ENCODE peak calls at places on chromosomes 3 and 15, in six cellular contexts. X is A549; V is CD8-positive, alpha-beta T cell; E is upper lobe of right lung; R is kidney; C is ascending aorta. I is an unnamed sample. For H3K4me1, the result is how much of the 10 kb centered on the place peaks cover.

GRCh38 chr15:45391746-45392711 is 13.7 kb upstream of the GATM start:
- DNase-seq in C (no peak), R (no peak), X (no peak), V (no peak), E (no peak), I (no peak)

GRCh38 chr3:55698826-55699225 is 211.7 kb upstream of the WNT5A start:
- DNase-seq in E (no peak), C (no peak), V (no peak), X (no peak), R (no peak), I (no peak)

GRCh38 chr3:48656061-48656840 is 6.4 kb downstream of the CELSR3 start:
- DNase-seq in R (peak), C (peak), V (peak), X (peak), E (peak), I (peak)

GRCh38 chr15:77837649-77838025 is 204.9 kb upstream of the LINGO1 start:
- DNase-seq in V (no peak), R (peak), E (peak), C (no peak), X (no peak), I (peak)

GRCh38 chr15:76844096-76844495 is 61.0 kb downstream of the SCAPER start:
- DNase-seq in C (no peak), V (no peak), X (no peak), R (no peak), E (no peak), I (no peak)

GRCh38 chr3:21094686-21095085 is 656.3 kb downstream of the ZNF385D start:
- DNase-seq in C (no peak), X (no peak), E (no peak), R (no peak), V (no peak), I (no peak)

GRCh38 chr15:70582143-70582945 is 181.0 kb downstream of the UACA start:
- DNase-seq in X (no peak), C (peak), V (no peak), R (no peak), E (no peak), I (no peak)

GRCh38 chr3:114319453-114319852 is 25.6 kb downstream of the TIGIT start:
- DNase-seq in X (peak), R (no peak), E (no peak), V (no peak), C (no peak), I (no peak)

GRCh38 chr3:124669470-124669869 is 60.8 kb upstream of the UMPS start:
- DNase-seq in X (peak), V (no peak), R (no peak), C (no peak), E (no peak), I (no peak)

GRCh38 chr3:192408721-192409151 is 318.6 kb downstream of the FGF12 start:
- DNase-seq in X (no peak), E (no peak), V (no peak), R (peak), C (no peak), I (no peak)

GRCh38 chr15:73716417-73716816 is 32.2 kb downstream of the CD276 start:
- DNase-seq in V (no peak), R (no peak), E (peak), C (no peak), X (no peak), I (peak)

GRCh38 chr15:74362482-74362881 is 5.0 kb downstream of the CYP11A1 start:
- DNase-seq in R (no peak), X (no peak), V (no peak), C (no peak), E (no peak), I (no peak)

GRCh38 chr3:61387817-61388216 is 136.6 kb upstream of the FHIT start:
- DNase-seq in X (no peak), V (no peak), E (no peak), R (no peak), C (no peak), I (no peak)

GRCh38 chr15:67013696-67014095 is 51.7 kb upstream of the SMAD3 start:
- DNase-seq in X (no peak), R (peak), V (no peak), C (peak), E (no peak), I (no peak)

GRCh38 chr3:146594843-146595482 is 10.2 kb downstream of the PLSCR5 start:
- DNase-seq in C (no peak), E (no peak), R (no peak), V (no peak), X (peak), I (no peak)

GRCh38 chr3:127959873-127960272 is 44.8 kb downstream of the KBTBD12 start:
- DNase-seq in E (no peak), R (no peak), V (no peak), X (peak), C (no peak), I (no peak)

GRCh38 chr3:141605883-141606282 is 119.1 kb downstream of the RASA2 start:
- DNase-seq in E (no peak), V (no peak), C (no peak), X (no peak), R (no peak), I (no peak)

GRCh38 chr15:85706779-85707518 is 87.8 kb downstream of the KLHL25 start:
- DNase-seq in C (peak), R (no peak), V (no peak), E (no peak), X (no peak), I (no peak)

GRCh38 chr15:99474041-99474906 is 91.5 kb upstream of the MEF2A start:
- DNase-seq in V (no peak), X (no peak), E (peak), R (peak), C (no peak), I (peak)

GRCh38 chr3:186452517-186452916 is 90.5 kb upstream of the DGKG start:
- DNase-seq in E (no peak), C (no peak), V (no peak), X (peak), R (no peak), I (no peak)

GRCh38 chr3:134791992-134792391 is 3.1 kb upstream of the EPHB1 start:
- DNase-seq in E (no peak), R (no peak), V (no peak), X (no peak), C (no peak), I (no peak)

DNA sequence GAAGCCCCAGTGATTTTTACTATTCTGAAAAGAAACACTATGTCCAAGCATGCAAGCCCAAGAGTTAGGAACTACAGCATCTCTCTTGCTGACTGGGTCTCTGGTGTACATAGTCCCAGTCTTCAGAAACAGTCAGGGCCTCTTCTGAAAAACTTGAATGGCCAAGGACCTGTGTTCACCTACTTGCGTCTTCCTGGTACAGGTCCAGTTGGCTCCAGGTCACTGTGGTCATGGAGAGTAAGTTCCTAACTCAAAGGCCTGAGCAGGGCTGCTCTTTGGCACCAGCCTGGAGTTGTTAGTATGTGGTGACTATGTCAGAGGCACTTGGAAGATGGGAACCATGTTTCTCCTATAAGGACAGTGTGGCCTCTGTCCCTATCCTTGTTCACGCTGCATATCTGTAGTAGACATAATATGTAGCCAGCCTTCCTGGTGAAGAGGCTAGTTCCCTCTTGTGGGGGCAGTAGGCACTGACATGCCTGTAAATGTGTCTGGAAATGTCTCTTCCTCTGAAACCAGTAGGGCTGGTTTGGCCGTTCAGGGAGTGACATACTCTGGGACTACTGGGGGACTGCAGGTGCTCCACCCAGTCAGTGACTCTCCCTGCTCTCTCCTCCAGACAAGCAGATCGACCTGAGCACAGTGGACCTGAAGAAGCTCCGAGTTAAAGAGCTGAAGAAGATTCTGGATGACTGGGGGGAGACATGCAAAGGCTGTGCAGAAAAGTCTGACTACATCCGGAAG is 2.6 kb upstream of the RBM15B start:
- DNase-seq in V (peak), E (no peak), X (peak), R (peak), C (peak), I (no peak)
- TF ChIP-seq CTCF in V (no peak), E (no peak), X (no peak), R (no peak), C (no peak), I (no peak)

DNA sequence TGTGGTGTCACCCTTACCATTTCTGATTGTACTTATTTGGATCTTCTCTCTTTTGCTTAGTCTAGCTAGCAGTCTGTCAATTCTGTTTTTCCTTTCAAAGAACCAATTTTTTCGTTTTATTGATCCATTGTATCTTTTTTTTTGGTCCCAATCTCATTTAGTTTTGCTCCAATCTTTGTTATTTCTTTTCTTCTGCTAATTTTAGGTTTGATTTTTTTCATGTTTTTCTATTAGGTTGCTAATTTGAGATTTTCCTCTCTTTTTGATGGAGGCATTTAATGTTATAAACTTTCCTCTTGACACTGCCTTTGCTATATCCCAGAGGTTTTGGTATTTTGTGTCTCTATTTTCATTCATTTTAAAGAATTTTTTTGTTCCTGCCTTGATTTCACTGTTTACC is 16.9 kb upstream of the FAM98B start:
- DNase-seq in R (no peak), X (no peak), E (no peak), V (no peak), C (no peak), I (no peak)
- H3K27ac ChIP-seq in R (no peak), X (no peak), E (no peak), V (no peak), C (no peak), I (no peak)

DNA sequence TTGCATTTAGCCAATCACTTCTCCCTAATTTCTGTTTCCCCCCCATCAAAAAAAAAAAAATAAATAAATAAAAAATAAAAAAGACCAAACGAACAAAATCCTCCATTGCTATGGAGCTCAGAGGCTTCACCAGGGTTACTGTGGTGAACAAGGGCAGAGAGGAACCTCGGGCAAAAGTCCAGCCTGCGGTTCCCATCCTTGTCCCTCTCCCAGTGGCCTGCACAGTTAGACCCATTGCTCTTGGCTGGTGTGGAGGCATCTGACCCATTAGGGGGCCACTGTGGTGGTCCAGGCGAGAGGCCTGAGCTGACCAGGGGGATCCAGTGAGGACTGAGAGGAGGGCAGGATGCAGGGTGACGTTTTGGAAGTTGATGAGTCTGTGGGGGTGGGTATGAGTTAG is 18.8 kb downstream of the CORO2B start:
- DNase-seq in E (no peak), R (no peak), C (no peak), X (no peak), V (no peak), I (no peak)
- H3K4me1 ChIP-seq in E (under half), R (under half), C (under half), X (under half), V (under half), I (under half)

GRCh38 chr3:8486945-8487344 is 14.7 kb upstream of the LMCD1 start:
- DNase-seq in V (no peak), E (no peak), X (no peak), R (no peak), C (no peak), I (no peak)

GRCh38 chr3:8486434-8486833 is 15.2 kb upstream of the LMCD1 start:
- DNase-seq in X (no peak), E (no peak), R (no peak), V (no peak), C (no peak), I (no peak)

GRCh38 chr3:8488877-8489865 is 12.5 kb upstream of the LMCD1 start:
- DNase-seq in X (no peak), E (no peak), V (no peak), R (no peak), C (peak), I (no peak)

GRCh38 chr3:8490079-8490552 is 11.5 kb upstream of the LMCD1 start:
- DNase-seq in R (no peak), X (peak), V (no peak), E (no peak), C (peak), I (no peak)

GRCh38 chr3:8488436-8488835 is 13.2 kb upstream of the LMCD1 start:
- DNase-seq in X (no peak), E (no peak), V (no peak), C (peak), R (no peak), I (no peak)
- TF ChIP-seq CTCF in X (no peak), E (no peak), V (no peak), C (peak), R (no peak), I (no peak)

DNA sequence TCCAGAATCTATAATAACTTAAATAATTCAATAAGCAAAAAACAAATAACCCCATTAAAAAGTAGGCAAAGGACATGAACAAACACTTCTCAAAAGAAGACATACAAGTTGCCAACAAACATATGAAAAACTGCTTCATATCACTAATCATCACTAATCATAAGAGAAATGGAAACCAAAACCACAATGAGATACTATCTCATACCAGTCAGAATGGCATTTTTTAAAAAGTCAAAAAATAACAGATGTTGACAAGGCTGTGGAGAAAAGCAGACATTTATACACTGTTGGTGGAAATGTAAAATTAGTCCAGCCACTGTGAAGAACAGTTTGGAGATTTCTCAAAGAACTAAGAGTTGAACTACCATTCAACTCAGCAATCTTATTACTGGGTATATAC is 19.5 kb upstream of the ZMAT3 start:
- DNase-seq in X (no peak), C (no peak), V (no peak), E (no peak), R (no peak), I (no peak)
- H3K27ac ChIP-seq in X (no peak), C (no peak), V (no peak), E (no peak), R (no peak), I (no peak)

DNA sequence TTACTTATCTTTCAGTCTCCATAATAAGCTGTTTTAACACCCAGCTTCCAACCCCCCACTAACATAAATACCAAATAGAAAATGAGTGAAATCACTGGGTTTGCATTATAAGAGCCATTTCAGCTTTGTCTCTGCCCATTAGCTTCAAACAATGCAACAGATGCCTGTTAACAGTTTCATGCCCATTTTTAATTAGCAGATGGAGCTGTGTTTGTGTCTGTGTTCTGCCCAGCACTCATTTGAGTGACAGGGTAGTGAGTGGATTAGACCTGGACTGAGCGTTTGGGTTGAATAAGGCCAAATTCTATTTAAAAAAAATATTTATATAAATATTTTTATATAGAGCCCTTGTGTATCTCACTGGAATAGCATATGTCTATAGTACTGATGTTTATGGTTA is 7.4 kb downstream of the RAB8B start:
- DNase-seq in R (no peak), C (no peak), V (no peak), E (no peak), X (no peak), I (no peak)
- H3K4me1 ChIP-seq in R (under half), C (under half), V (half or more), E (half or more), X (under half), I (half or more)

DNA sequence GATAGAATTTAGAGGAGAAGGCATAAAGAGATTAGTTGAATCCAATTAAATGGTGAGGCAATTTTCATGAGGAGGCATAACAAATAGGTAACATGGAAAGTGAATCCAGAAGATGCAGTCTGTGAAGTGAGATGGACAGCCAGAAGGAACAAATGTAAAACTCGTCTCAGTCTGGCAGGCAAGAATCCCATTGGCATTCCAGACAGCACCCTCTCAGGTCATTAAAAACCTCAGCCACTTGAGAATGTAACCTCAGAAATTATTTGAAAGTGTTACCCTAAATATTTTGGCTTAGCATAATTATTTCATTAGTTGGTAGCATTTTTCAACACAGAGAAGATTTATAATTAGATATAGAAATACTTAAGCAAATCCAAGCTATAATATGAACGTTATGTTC is 342.3 kb downstream of the LRRC3B start:
- DNase-seq in X (no peak), V (no peak), C (no peak), R (no peak), E (no peak), I (no peak)
- TF ChIP-seq CTCF in X (no peak), V (no peak), C (no peak), R (no peak), E (no peak), I (no peak)

GRCh38 chr3:45597166-45597565 is 2.6 kb downstream of the LIMD1 start:
- DNase-seq in V (no peak), C (peak), X (no peak), R (no peak), E (no peak), I (no peak)
- H3K27ac ChIP-seq in V (no peak), C (peak), X (peak), R (no peak), E (peak), I (peak)

GRCh38 chr3:182971637-182972036 is 8.7 kb downstream of the DCUN1D1 start:
- DNase-seq in V (no peak), E (no peak), C (no peak), X (no peak), R (no peak), I (no peak)

GRCh38 chr3:182973047-182973446 is 7.3 kb downstream of the DCUN1D1 start:
- DNase-seq in C (no peak), V (no peak), E (no peak), R (no peak), X (no peak), I (no peak)

GRCh38 chr3:182969853-182970252 is 10.5 kb downstream of the DCUN1D1 start:
- DNase-seq in R (no peak), C (no peak), E (no peak), V (no peak), X (no peak), I (no peak)

GRCh38 chr3:182970811-182971418 is 9.4 kb downstream of the DCUN1D1 start:
- DNase-seq in R (no peak), X (no peak), V (no peak), C (no peak), E (no peak), I (no peak)

GRCh38 chr3:182972387-182972786 is 8.0 kb downstream of the DCUN1D1 start:
- DNase-seq in E (no peak), R (no peak), V (no peak), C (no peak), X (no peak), I (no peak)
- H3K4me1 ChIP-seq in E (under half), R (under half), V (under half), C (under half), X (under half), I (under half)

DNA sequence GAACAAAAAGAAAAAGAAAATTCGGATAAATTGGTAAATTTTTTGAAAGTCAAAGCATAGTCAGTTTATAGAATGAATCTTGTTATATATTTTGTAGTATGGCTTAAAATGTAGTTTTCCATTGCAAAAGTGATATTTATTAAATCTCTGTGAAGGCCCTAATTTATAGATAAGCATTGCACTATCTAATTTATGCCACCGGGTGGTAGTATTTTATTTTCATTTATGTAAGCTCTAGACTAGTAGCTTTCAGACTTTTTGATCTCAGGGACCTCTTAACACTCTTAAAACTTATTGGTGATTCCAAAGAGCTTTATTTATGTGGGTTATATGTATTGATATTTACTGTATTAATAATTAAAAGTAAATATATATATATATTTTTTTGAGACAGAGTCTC is 133.9 kb upstream of the LRRFIP2 start:
- DNase-seq in E (no peak), V (no peak), R (no peak), C (no peak), X (peak), I (no peak)
- TF ChIP-seq CTCF in E (peak), V (peak), R (no peak), C (peak), X (peak), I (no peak)